ENCODE peak calls at places on chromosomes 16 and 17, in four cellular contexts. G is SW 1271, C is foreskin keratinocyte, F is T-cell. P is an unnamed sample.

GRCh38 chr17:15261063-15261817 is 3.9 kb downstream of the PMP22 start:
- DNase-seq in F (no peak), C (no peak), G (no peak), P (no peak)

GRCh38 chr16:81846105-81846504 is 67.0 kb downstream of the PLCG2 start:
- DNase-seq in G (no peak), F (no peak), C (no peak), P (no peak)

GRCh38 chr17:6713130-6713917 is at the start of gene SLC13A5:
- DNase-seq in G (no peak), F (no peak), C (no peak), P (no peak)

GRCh38 chr17:80455328-80455710 is 21.1 kb downstream of the NPTX1 start:
- DNase-seq in G (no peak), F (no peak), C (no peak), P (peak; percentile 19)

GRCh38 chr17:75341784-75342183 is 52.6 kb upstream of the SLC25A19 start:
- DNase-seq in F (no peak), C (no peak), G (no peak), P (no peak)

GRCh38 chr16:84484579-84485254 is 19.7 kb downstream of the MEAK7 start:
- DNase-seq in G (no peak), C (no peak), F (no peak), P (no peak)

GRCh38 chr17:80480248-80480647 is 3.8 kb upstream of the NPTX1 start:
- DNase-seq in C (no peak), G (no peak), F (no peak), P (no peak)

GRCh38 chr16:81158964-81159363 is 62.8 kb upstream of the GCSH start:
- DNase-seq in F (no peak), C (no peak), G (no peak), P (no peak)

GRCh38 chr16:14378131-14378551 is 251.9 kb downstream of the PARN start:
- DNase-seq in C (peak; percentile 72), F (no peak), G (no peak), P (peak; percentile 49)

GRCh38 chr16:2527071-2527783 is 4.0 kb downstream of the CEMP1 start:
- DNase-seq in C (no peak), G (no peak), F (no peak), P (no peak)

GRCh38 chr17:80981062-80981902 is 10.4 kb upstream of the CHMP6 start:
- DNase-seq in F (peak; percentile 10), G (no peak), C (no peak), P (no peak)

GRCh38 chr16:5003828-5004227 is 29.9 kb downstream of the NAGPA start:
- DNase-seq in F (no peak), C (no peak), G (no peak), P (no peak)

GRCh38 chr17:59764292-59764741 is 56.9 kb downstream of the VMP1 start:
- DNase-seq in C (no peak), F (no peak), G (no peak), P (no peak)

GRCh38 chr16:80618862-80619648 is 78.3 kb downstream of the DYNLRB2 start:
- DNase-seq in C (no peak), F (no peak), G (no peak), P (no peak)

GRCh38 chr17:80657561-80657960 is 112.9 kb downstream of the RPTOR start:
- DNase-seq in G (no peak), F (no peak), C (no peak), P (no peak)

GRCh38 chr16:68492501-68493411 is 44.4 kb upstream of the SMPD3 start:
- DNase-seq in F (no peak), G (no peak), C (no peak), P (no peak)

GRCh38 chr16:85359147-85359822 is 247.0 kb upstream of the CIBAR2 start:
- DNase-seq in F (no peak), G (no peak), C (no peak), P (no peak)

GRCh38 chr16:31071861-31072260 is 2.2 kb downstream of the ZNF668 start:
- DNase-seq in F (no peak), G (no peak), C (no peak), P (no peak)

GRCh38 chr16:28090646-28091377 is 27.3 kb upstream of the GSG1L start:
- DNase-seq in F (no peak), G (no peak), C (no peak), P (no peak)

GRCh38 chr16:25007284-25007984 is 7.7 kb downstream of the ARHGAP17 start:
- DNase-seq in F (no peak), G (no peak), C (no peak), P (no peak)

GRCh38 chr16:22373662-22374310 is 633 bp downstream of the CDR2 start:
- DNase-seq in G (no peak), F (no peak), C (no peak), P (no peak)

GRCh38 chr17:61219460-61219859 is 180.2 kb upstream of the TBX2 start:
- DNase-seq in F (no peak), G (no peak), C (no peak), P (no peak)

GRCh38 chr17:67212716-67213417 is 32.1 kb downstream of the HELZ start:
- DNase-seq in G (no peak), C (no peak), F (no peak), P (no peak)

GRCh38 chr16:71350821-71351557 is 7.5 kb upstream of the CALB2 start:
- DNase-seq in F (no peak), C (no peak), G (no peak), P (no peak)

GRCh38 chr17:78224226-78225087 is 7.0 kb upstream of the TMEM235 start:
- DNase-seq in C (no peak), G (no peak), F (no peak), P (no peak)

GRCh38 chr17:2266045-2266864 is 37.3 kb downstream of the SMG6 start:
- DNase-seq in F (peak; percentile 85), C (no peak), G (no peak), P (no peak)

GRCh38 chr16:14280541-14280940 is 209.4 kb downstream of the MRTFB start:
- DNase-seq in G (no peak), F (no peak), C (no peak), P (no peak)

GRCh38 chr16:66397736-66398433 is 29.2 kb upstream of the BEAN1 start:
- DNase-seq in F (no peak), G (no peak), C (no peak), P (no peak)

GRCh38 chr16:30051518-30051917 is 14.0 kb upstream of the ALDOA start:
- DNase-seq in C (no peak), F (no peak), G (peak; percentile 48), P (no peak)

GRCh38 chr17:50908860-50909764 is 43.0 kb upstream of the TOB1 start:
- DNase-seq in F (peak; percentile 58), G (no peak), C (no peak), P (peak; percentile 57)

GRCh38 chr17:57032343-57032742 is 52.7 kb upstream of the AKAP1 start:
- DNase-seq in G (no peak), F (no peak), C (no peak), P (peak; percentile 62)